ENCODE peak calls at places on chromosomes 5 and 9, in ten cellular contexts. W is NCI-H510A; L is mesothelial cell of epicardium; K is sigmoid colon; J is progenitor cell of endocrine pancreas; E is NCI-H1105; P is cerebellar cortex; A is HCEC 1CT; H is activated T-cell treated with anti-CD3 and anti-CD28 coated beads for 1 hour; I is activated T-helper 9 cell treated with anti-CD3 and anti-CD28 coated beads, Interleukin-2, amount 50 U/mL, for 16 hours. O is an unnamed sample.

GRCh38 chr9:93119953-93120845 is 13.9 kb downstream of the NINJ1 start:
- DNase-seq in J (no peak), A (peak), L (no peak), W (no peak), E (no peak), P (peak), H (no peak), K (peak), I (no peak), O (peak)

GRCh38 chr9:133874061-133874638 is 118.0 kb downstream of the VAV2 start:
- DNase-seq in L (peak), E (no peak), I (no peak), W (no peak), P (no peak), K (no peak), J (no peak), H (no peak), A (peak), O (no peak)

GRCh38 chr9:36401179-36401740 is 1.2 kb upstream of the RNF38 start:
- DNase-seq in H (no peak), I (no peak), W (peak), A (peak), L (no peak), J (no peak), E (no peak), K (no peak), P (peak), O (no peak)

GRCh38 chr5:11672385-11673085 is 231.7 kb downstream of the CTNND2 start:
- DNase-seq in P (no peak), K (no peak), A (no peak), J (no peak), E (no peak), W (no peak), L (no peak), I (no peak), H (no peak), O (no peak)

GRCh38 chr5:79536193-79536906 is 22.4 kb upstream of the HOMER1 start:
- DNase-seq in L (no peak), J (no peak), K (no peak), A (no peak), P (no peak), H (no peak), E (no peak), W (peak), I (no peak), O (no peak)

GRCh38 chr5:141757402-141757801 is 75.4 kb upstream of the ARAP3 start:
- DNase-seq in P (no peak), J (no peak), L (no peak), H (no peak), K (no peak), I (no peak), E (no peak), A (peak), W (no peak), O (no peak)

GRCh38 chr5:38634961-38635369 is 78.5 kb upstream of the LIFR start:
- DNase-seq in I (no peak), A (no peak), K (no peak), L (no peak), P (no peak), E (no peak), J (no peak), H (no peak), W (no peak), O (no peak)

GRCh38 chr9:130535818-130536521 is 43.4 kb upstream of the FUBP3 start:
- DNase-seq in K (no peak), H (no peak), L (peak), W (peak), A (no peak), E (peak), P (peak), I (no peak), J (no peak), O (no peak)

GRCh38 chr9:36728651-36729520 is 156.2 kb downstream of the MELK start:
- DNase-seq in H (peak), W (no peak), K (no peak), E (peak), I (peak), L (peak), A (peak), J (peak), P (peak), O (peak)

GRCh38 chr5:15807861-15808260 is 307.9 kb downstream of the FBXL7 start:
- DNase-seq in I (no peak), E (no peak), A (peak), H (no peak), L (no peak), P (peak), K (no peak), W (no peak), J (no peak), O (no peak)

GRCh38 chr9:83200531-83200930 is 137.6 kb upstream of the RASEF start:
- DNase-seq in L (no peak), E (no peak), I (no peak), K (no peak), W (no peak), J (no peak), H (no peak), P (no peak), A (no peak), O (no peak)

GRCh38 chr5:42531611-42532010 is 108.4 kb downstream of the GHR start:
- DNase-seq in I (no peak), J (no peak), E (no peak), A (peak), H (no peak), L (no peak), K (no peak), P (no peak), W (no peak), O (no peak)

GRCh38 chr9:120873512-120873911 is 3.5 kb downstream of the PHF19 start:
- DNase-seq in E (no peak), P (no peak), H (no peak), J (no peak), W (peak), L (no peak), K (no peak), I (no peak), A (peak), O (no peak)

GRCh38 chr5:71905804-71906711 is 187.0 kb downstream of the CARTPT start:
- DNase-seq in W (no peak), J (no peak), A (no peak), P (peak), I (no peak), E (peak), K (no peak), L (no peak), H (no peak), O (no peak)

GRCh38 chr5:68730220-68731010 is 363.4 kb upstream of the SLC30A5 start:
- DNase-seq in K (no peak), L (no peak), J (no peak), W (no peak), H (no peak), A (peak), I (no peak), E (no peak), P (peak), O (no peak)

GRCh38 chr5:142584843-142585242 is 101.0 kb downstream of the FGF1 start:
- DNase-seq in I (no peak), K (no peak), E (no peak), W (no peak), L (no peak), A (no peak), P (no peak), J (no peak), H (no peak), O (no peak)

GRCh38 chr9:137982132-137982666 is 104.6 kb downstream of the CACNA1B start:
- DNase-seq in A (no peak), J (no peak), E (no peak), H (no peak), W (peak), K (peak), P (no peak), I (no peak), L (no peak), O (no peak)

GRCh38 chr9:9216934-9217333 is 1395.9 kb downstream of the PTPRD start:
- DNase-seq in I (no peak), L (no peak), A (no peak), P (no peak), E (no peak), W (no peak), K (no peak), H (no peak), J (no peak), O (no peak)

GRCh38 chr9:104849023-104849422 is 78.9 kb downstream of the ABCA1 start:
- DNase-seq in L (no peak), P (no peak), E (no peak), H (no peak), K (no peak), I (no peak), A (no peak), W (no peak), J (no peak), O (no peak)

GRCh38 chr9:86043999-86044398 is 55.4 kb downstream of the GOLM1 start:
- DNase-seq in J (no peak), H (no peak), K (no peak), E (no peak), A (no peak), W (no peak), L (no peak), P (no peak), I (no peak), O (no peak)

GRCh38 chr9:5611321-5612186 is 17.4 kb upstream of the RIC1 start:
- DNase-seq in A (no peak), E (no peak), P (peak), J (no peak), K (no peak), L (no peak), H (no peak), I (no peak), W (no peak), O (no peak)

GRCh38 chr5:72465601-72466563 is 41.3 kb downstream of the ZNF366 start:
- DNase-seq in I (no peak), W (no peak), J (no peak), K (no peak), P (no peak), L (no peak), E (no peak), A (peak), H (no peak), O (no peak)

GRCh38 chr9:88712484-88712883 is 177.5 kb downstream of the NXNL2 start:
- DNase-seq in H (no peak), P (no peak), J (no peak), W (no peak), I (no peak), K (no peak), E (no peak), L (no peak), A (no peak), O (no peak)

GRCh38 chr5:74196233-74196632 is 444.3 kb downstream of the ENC1 start:
- DNase-seq in H (no peak), A (no peak), W (no peak), I (no peak), E (no peak), J (no peak), P (no peak), L (no peak), K (no peak), O (no peak)

GRCh38 chr9:114853071-114853865 is 47.4 kb upstream of the TNFSF15 start:
- DNase-seq in L (no peak), A (no peak), W (no peak), K (no peak), I (no peak), P (no peak), H (no peak), E (no peak), J (no peak), O (no peak)

GRCh38 chr5:109740329-109740728 is 50.6 kb downstream of the MAN2A1 start:
- DNase-seq in K (no peak), I (no peak), H (no peak), E (no peak), L (no peak), A (no peak), P (no peak), W (no peak), J (no peak), O (no peak)

GRCh38 chr9:126486276-126486675 is 127.5 kb upstream of the LMX1B start:
- DNase-seq in P (no peak), A (no peak), I (no peak), W (no peak), H (no peak), E (no peak), J (no peak), K (no peak), L (no peak), O (no peak)

GRCh38 chr5:64147849-64148441 is 17.7 kb upstream of the RNF180 start:
- DNase-seq in H (no peak), W (no peak), E (peak), J (peak), L (peak), P (peak), A (no peak), I (no peak), K (peak), O (peak)

GRCh38 chr9:135989722-135990467 is 28.7 kb upstream of the UBAC1 start:
- DNase-seq in J (no peak), E (no peak), L (no peak), W (peak), K (no peak), H (peak), A (no peak), P (peak), I (no peak), O (no peak)

GRCh38 chr5:101942321-101942882 is 353.7 kb downstream of the SLCO4C1 start:
- DNase-seq in H (no peak), K (no peak), I (no peak), J (no peak), W (no peak), L (no peak), A (no peak), E (no peak), P (peak), O (no peak)

GRCh38 chr5:66757219-66757833 is 161.1 kb downstream of the MAST4 start:
- DNase-seq in E (peak), J (no peak), A (peak), H (no peak), I (no peak), L (peak), P (peak), K (no peak), W (peak), O (peak)

GRCh38 chr5:123559434-123559775 is 47.4 kb downstream of the CSNK1G3 start:
- DNase-seq in K (no peak), A (peak), J (no peak), I (no peak), W (no peak), P (no peak), H (no peak), E (no peak), L (no peak), O (no peak)

GRCh38 chr9:86020731-86021130 is 78.6 kb downstream of the GOLM1 start:
- DNase-seq in H (no peak), I (no peak), P (no peak), E (no peak), A (no peak), J (no peak), W (no peak), L (no peak), K (no peak), O (no peak)

GRCh38 chr5:77999013-77999798 is 223.1 kb upstream of the TBCA start:
- DNase-seq in K (no peak), E (no peak), I (no peak), A (no peak), H (no peak), L (no peak), J (no peak), W (no peak), P (no peak), O (no peak)

GRCh38 chr5:65268520-65268919 is 213.2 kb downstream of the ADAMTS6 start:
- DNase-seq in W (no peak), E (no peak), A (no peak), K (no peak), J (no peak), I (no peak), P (no peak), H (no peak), L (no peak), O (no peak)

GRCh38 chr5:139926797-139927503 is 116.1 kb downstream of the NRG2 start:
- DNase-seq in J (no peak), H (no peak), A (no peak), W (no peak), I (no peak), P (peak), E (no peak), K (no peak), L (peak), O (no peak)

GRCh38 chr9:6356904-6357303 is 28.7 kb downstream of the TPD52L3 start:
- DNase-seq in A (no peak), J (no peak), I (no peak), K (no peak), H (no peak), P (no peak), L (no peak), E (no peak), W (no peak), O (no peak)

GRCh38 chr5:56681346-56681745 is 134.0 kb upstream of the MAP3K1 start:
- DNase-seq in L (no peak), E (no peak), W (no peak), K (no peak), J (no peak), A (no peak), I (no peak), H (no peak), P (no peak), O (no peak)

GRCh38 chr5:19855929-19856328 is 132.1 kb downstream of the CDH18 start:
- DNase-seq in L (no peak), E (no peak), A (peak), J (no peak), K (no peak), I (no peak), H (no peak), P (no peak), W (no peak), O (no peak)

O was measured in sciatic nerve.